ENCODE peak calls at places on chromosomes 7 and 10, in seven cellular contexts. P is K562, L is HCT116, D is SK-N-SH, W is H1, Q is HepG2, X is GM12878. S is an unnamed sample.

GRCh38 chr7:128167316-128167691 is 73.8 kb upstream of the LEP start:
- DNase-seq in P (peak), L (no peak), D (peak), W (no peak), Q (no peak), X (no peak), S (no peak)

GRCh38 chr7:88132725-88133124 is 87.1 kb downstream of the SRI start:
- DNase-seq in P (no peak), L (no peak), D (no peak), W (no peak), Q (no peak), X (peak), S (no peak)

GRCh38 chr10:21751341-21752310 is 217.6 kb downstream of the MLLT10 start:
- DNase-seq in P (peak), L (peak), D (no peak), W (no peak), Q (no peak), X (no peak), S (no peak)

GRCh38 chr10:108785011-108785410 is 1138.3 kb downstream of the XPNPEP1 start:
- DNase-seq in P (no peak), L (no peak), D (no peak), W (no peak), Q (no peak), X (no peak), S (no peak)

GRCh38 chr10:119191881-119192280 is 13.3 kb upstream of the PRDX3 start:
- DNase-seq in P (no peak), L (peak), D (no peak), W (no peak), Q (no peak), X (no peak), S (no peak)

GRCh38 chr7:127857464-127857841 is 173.8 kb downstream of the LRRC4 start:
- DNase-seq in P (no peak), L (no peak), D (no peak), W (no peak), Q (no peak), X (no peak), S (no peak)

GRCh38 chr7:5206686-5207085 is 16.7 kb downstream of the WIPI2 start:
- DNase-seq in P (no peak), L (no peak), D (no peak), W (no peak), Q (no peak), X (no peak), S (no peak)

GRCh38 chr10:133324198-133324792 is 12.4 kb downstream of the CALY start:
- DNase-seq in P (peak), L (no peak), D (peak), W (peak), Q (peak), X (no peak), S (peak)

DNA sequence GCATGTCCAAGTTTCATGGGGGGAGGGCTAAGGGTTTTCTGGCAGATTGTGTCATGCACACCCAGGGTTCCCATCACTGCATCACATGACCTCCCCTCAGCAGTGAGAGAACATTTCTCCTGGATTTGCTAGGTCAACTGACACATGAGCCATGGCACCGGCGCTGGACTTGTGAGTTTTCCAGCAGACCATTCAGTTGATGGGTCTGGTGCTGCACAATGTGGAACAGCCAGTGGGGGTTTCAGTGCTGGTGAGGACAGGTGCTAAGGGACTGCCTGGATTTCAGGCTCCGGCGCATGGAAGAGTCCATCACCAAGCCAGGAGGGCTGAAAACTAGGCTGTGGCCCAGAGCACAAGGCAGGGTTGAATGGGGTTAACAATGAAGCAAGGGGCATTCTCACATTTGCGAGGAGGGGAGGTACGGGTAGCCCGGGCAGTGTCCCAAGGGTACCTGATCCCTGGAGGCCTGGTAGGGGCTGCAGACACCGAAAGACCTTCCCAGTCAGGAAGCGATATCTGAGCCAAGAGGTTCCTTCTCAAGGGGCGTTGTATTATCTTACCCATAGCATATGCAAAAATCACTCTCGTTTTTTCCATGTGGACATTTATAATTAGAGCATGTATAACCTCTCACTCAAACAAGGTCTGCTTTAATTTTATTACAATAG is 203.0 kb downstream of the TNS3 start:
- DNase-seq in P (no peak), L (no peak), D (no peak), W (no peak), Q (no peak), X (no peak), S (no peak)
- TF ChIP-seq JUND in P (no peak), L (no peak), D (no peak), W (no peak), Q (no peak), X (no peak), S (no peak)

DNA sequence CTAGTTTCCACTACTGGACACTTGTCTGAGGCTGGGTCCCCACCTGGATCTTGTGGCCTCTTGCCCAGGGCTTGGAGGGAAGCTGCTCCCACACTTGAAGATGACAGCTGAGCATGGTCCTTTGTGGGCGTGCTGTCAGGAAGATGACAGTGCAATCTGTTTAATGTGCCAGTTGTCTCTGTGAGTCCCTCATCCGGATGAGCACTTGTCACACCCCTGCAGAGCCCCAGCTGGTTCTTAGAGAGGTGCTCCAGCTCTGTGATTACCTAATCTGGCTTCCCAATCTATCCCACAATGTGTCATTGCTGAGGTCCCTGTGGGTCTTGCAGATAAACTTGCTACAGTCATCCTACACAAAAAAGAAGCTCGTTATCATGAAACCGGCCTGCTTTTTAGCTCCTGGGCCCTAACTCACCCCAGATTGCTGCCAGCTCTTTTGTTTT is 34.8 kb upstream of the CCSER2 start:
- DNase-seq in P (peak), L (no peak), D (peak), W (no peak), Q (no peak), X (no peak), S (no peak)
- TF ChIP-seq JUND in P (peak), L (no peak), D (no peak), W (no peak), Q (no peak), X (no peak), S (no peak)

GRCh38 chr7:38107486-38107893 is 70.6 kb upstream of the STARD3NL start:
- DNase-seq in P (peak), L (peak), D (peak), W (peak), Q (peak), X (peak), S (peak)
- TF ChIP-seq JUND in P (no peak), L (no peak), D (no peak), W (no peak), Q (no peak), X (no peak), S (no peak)

DNA sequence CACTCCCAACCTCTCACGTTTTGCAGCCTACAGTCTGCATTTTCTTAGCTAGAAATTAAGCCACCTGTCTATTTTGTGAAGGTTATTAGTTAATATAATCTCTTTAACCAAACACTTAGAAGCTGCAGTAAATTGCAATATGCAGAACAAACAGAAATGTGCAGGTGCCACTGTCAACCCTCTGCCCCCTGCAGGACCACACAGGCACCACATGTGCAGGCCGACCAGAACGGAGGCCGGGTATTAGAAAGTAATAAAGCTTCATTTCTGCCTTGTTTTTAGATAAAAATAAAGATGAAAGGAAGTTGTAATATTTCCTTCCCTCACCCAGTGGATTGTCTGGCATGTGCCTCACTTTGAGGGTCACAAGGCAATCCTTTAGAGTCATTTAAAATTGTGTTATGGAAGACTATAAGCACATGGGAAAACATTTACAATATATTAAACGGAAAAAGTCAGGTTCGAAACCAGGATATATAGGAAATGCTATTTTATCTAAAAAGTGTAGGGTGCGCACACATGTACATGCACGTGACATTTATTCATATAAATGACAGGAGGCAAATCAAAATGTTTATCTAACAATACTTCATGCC is 158.2 kb downstream of the ARHGAP12 start:
- DNase-seq in P (peak), L (no peak), D (peak), W (no peak), Q (peak), X (no peak), S (no peak)
- TF ChIP-seq JUND in P (no peak), L (no peak), D (no peak), W (no peak), Q (no peak), X (no peak), S (no peak)

GRCh38 chr10:57715233-57715632 is 552.5 kb downstream of the IPMK start:
- DNase-seq in P (no peak), L (no peak), D (no peak), W (no peak), Q (no peak), X (no peak), S (no peak)

GRCh38 chr10:57716884-57717283 is 550.8 kb downstream of the IPMK start:
- DNase-seq in P (no peak), L (no peak), D (no peak), W (no peak), Q (no peak), X (no peak), S (peak)
- TF ChIP-seq JUND in P (no peak), L (no peak), D (no peak), W (no peak), Q (no peak), X (no peak), S (no peak)

GRCh38 chr7:107330478-107330877 is 139.4 kb upstream of the GPR22 start:
- DNase-seq in P (no peak), L (no peak), D (no peak), W (no peak), Q (no peak), X (no peak), S (no peak)

GRCh38 chr7:107327986-107328569 is 141.8 kb upstream of the GPR22 start:
- DNase-seq in P (no peak), L (no peak), D (no peak), W (no peak), Q (no peak), X (no peak), S (peak)

GRCh38 chr7:107338080-107338479 is 131.8 kb upstream of the GPR22 start:
- DNase-seq in P (no peak), L (no peak), D (no peak), W (no peak), Q (no peak), X (no peak), S (no peak)

GRCh38 chr7:107332488-107333269 is 137.2 kb upstream of the GPR22 start:
- DNase-seq in P (no peak), L (no peak), D (no peak), W (no peak), Q (no peak), X (peak), S (no peak)
- TF ChIP-seq JUND in P (no peak), L (no peak), D (no peak), W (no peak), Q (no peak), X (no peak), S (no peak)

DNA sequence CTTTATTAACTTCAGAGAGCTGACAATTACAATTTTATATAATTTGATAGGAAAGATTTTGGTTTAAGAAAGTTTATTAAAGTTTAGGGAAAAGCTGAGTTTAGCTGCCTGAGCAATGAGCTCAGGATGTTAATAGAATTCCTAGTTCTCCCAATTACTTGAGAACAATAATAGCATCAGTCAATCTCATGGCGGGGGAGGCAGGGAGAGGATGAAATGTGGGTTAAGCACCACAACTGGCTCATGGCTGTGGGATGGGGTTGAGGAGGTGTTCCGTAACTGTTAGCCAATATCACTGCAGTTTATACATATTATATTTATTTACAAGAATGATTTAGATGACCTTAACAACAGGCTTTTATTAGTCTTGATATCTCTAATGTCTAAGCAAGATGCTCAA is 266.9 kb upstream of the IMMP2L start:
- DNase-seq in P (no peak), L (no peak), D (no peak), W (no peak), Q (no peak), X (no peak), S (no peak)
- TF ChIP-seq JUND in P (no peak), L (no peak), D (no peak), W (no peak), Q (no peak), X (no peak), S (no peak)

S was measured in T47D.